ENCODE peak calls at places on chromosomes 11 and 22, in eight cellular contexts. One of them, this sample, is unnamed.

GRCh38 chr11:36265793-36266628 is 23.2 kb downstream of the COMMD9 start:
- DNase-seq in SK-N-SH: peak
- DNase-seq in endothelial cell of umbilical vein: peak
- DNase-seq in H1: peak
- DNase-seq in HepG2: peak
- DNase-seq in HCT116: peak
- DNase-seq in GM12878: no peak
- DNase-seq in K562: peak
- DNase-seq in this sample: no peak

GRCh38 chr11:72624496-72625201 is 49.6 kb downstream of the PDE2A start:
- DNase-seq in SK-N-SH: no peak
- DNase-seq in HCT116: no peak
- DNase-seq in H1: no peak
- DNase-seq in K562: no peak
- DNase-seq in GM12878: no peak
- DNase-seq in HepG2: no peak
- DNase-seq in endothelial cell of umbilical vein: peak
- DNase-seq in this sample: no peak

GRCh38 chr11:71333473-71333872 is 81.1 kb upstream of the SHANK2 start:
- DNase-seq in SK-N-SH: no peak
- DNase-seq in K562: no peak
- DNase-seq in GM12878: no peak
- DNase-seq in HepG2: no peak
- DNase-seq in H1: no peak
- DNase-seq in endothelial cell of umbilical vein: no peak
- DNase-seq in HCT116: no peak
- DNase-seq in this sample: no peak

GRCh38 chr11:74723511-74723910 is 7.7 kb downstream of the CHRDL2 start:
- DNase-seq in HepG2: no peak
- DNase-seq in K562: no peak
- DNase-seq in H1: no peak
- DNase-seq in endothelial cell of umbilical vein: no peak
- DNase-seq in HCT116: no peak
- DNase-seq in GM12878: no peak
- DNase-seq in SK-N-SH: no peak
- DNase-seq in this sample: no peak

GRCh38 chr11:75384438-75385080 is 14.8 kb upstream of the RPS3 start:
- DNase-seq in K562: peak
- DNase-seq in H1: peak
- DNase-seq in endothelial cell of umbilical vein: peak
- DNase-seq in HepG2: peak
- DNase-seq in GM12878: no peak
- DNase-seq in SK-N-SH: peak
- DNase-seq in HCT116: peak
- DNase-seq in this sample: no peak

GRCh38 chr11:45537617-45538016 is 127.8 kb downstream of the CHST1 start:
- DNase-seq in HCT116: no peak
- DNase-seq in GM12878: no peak
- DNase-seq in H1: no peak
- DNase-seq in endothelial cell of umbilical vein: no peak
- DNase-seq in HepG2: no peak
- DNase-seq in SK-N-SH: no peak
- DNase-seq in K562: no peak
- DNase-seq in this sample: no peak

GRCh38 chr22:25407859-25408229 is 156.6 kb upstream of the GRK3 start:
- DNase-seq in H1: no peak
- DNase-seq in SK-N-SH: no peak
- DNase-seq in K562: no peak
- DNase-seq in HCT116: no peak
- DNase-seq in endothelial cell of umbilical vein: no peak
- DNase-seq in GM12878: no peak
- DNase-seq in HepG2: no peak
- DNase-seq in this sample: no peak

GRCh38 chr22:50545522-50546325 is at the start of gene KLHDC7B:
- DNase-seq in SK-N-SH: peak
- DNase-seq in GM12878: no peak
- DNase-seq in HCT116: no peak
- DNase-seq in H1: no peak
- DNase-seq in endothelial cell of umbilical vein: no peak
- DNase-seq in K562: no peak
- DNase-seq in HepG2: no peak
- DNase-seq in this sample: no peak

GRCh38 chr11:131615611-131616010 is 245.2 kb downstream of the NTM start:
- DNase-seq in endothelial cell of umbilical vein: no peak
- DNase-seq in HCT116: no peak
- DNase-seq in GM12878: no peak
- DNase-seq in K562: no peak
- DNase-seq in SK-N-SH: no peak
- DNase-seq in HepG2: no peak
- DNase-seq in H1: no peak
- DNase-seq in this sample: no peak

GRCh38 chr11:78295991-78296930 is 107.5 kb downstream of the USP35 start:
- DNase-seq in GM12878: no peak
- DNase-seq in endothelial cell of umbilical vein: no peak
- DNase-seq in K562: no peak
- DNase-seq in SK-N-SH: no peak
- DNase-seq in HepG2: no peak
- DNase-seq in HCT116: no peak
- DNase-seq in H1: no peak
- DNase-seq in this sample: no peak

GRCh38 chr11:104609766-104610165 is 288.5 kb downstream of the CASP12 start:
- DNase-seq in endothelial cell of umbilical vein: no peak
- DNase-seq in HCT116: no peak
- DNase-seq in K562: no peak
- DNase-seq in HepG2: no peak
- DNase-seq in H1: no peak
- DNase-seq in GM12878: no peak
- DNase-seq in SK-N-SH: no peak
- DNase-seq in this sample: no peak

GRCh38 chr11:65487467-65488272 is 11.2 kb upstream of the MALAT1 start:
- DNase-seq in GM12878: no peak
- DNase-seq in K562: peak
- DNase-seq in SK-N-SH: peak
- DNase-seq in H1: peak
- DNase-seq in HCT116: peak
- DNase-seq in endothelial cell of umbilical vein: peak
- DNase-seq in HepG2: peak
- DNase-seq in this sample: peak

GRCh38 chr11:121416909-121417567 is 35.1 kb upstream of the SORL1 start:
- DNase-seq in HCT116: no peak
- DNase-seq in HepG2: no peak
- DNase-seq in endothelial cell of umbilical vein: peak
- DNase-seq in GM12878: peak
- DNase-seq in K562: no peak
- DNase-seq in H1: no peak
- DNase-seq in SK-N-SH: no peak
- DNase-seq in this sample: no peak

GRCh38 chr11:65692367-65692766 is 19.7 kb upstream of the KAT5 start:
- DNase-seq in endothelial cell of umbilical vein: no peak
- DNase-seq in K562: peak
- DNase-seq in GM12878: no peak
- DNase-seq in HCT116: no peak
- DNase-seq in H1: no peak
- DNase-seq in HepG2: no peak
- DNase-seq in SK-N-SH: no peak
- DNase-seq in this sample: no peak

GRCh38 chr22:27990879-27991278 is 71.8 kb upstream of the PITPNB start:
- DNase-seq in K562: peak
- DNase-seq in SK-N-SH: peak
- DNase-seq in GM12878: no peak
- DNase-seq in endothelial cell of umbilical vein: peak
- DNase-seq in HepG2: peak
- DNase-seq in HCT116: peak
- DNase-seq in H1: peak
- DNase-seq in this sample: no peak

GRCh38 chr11:62458212-62459002 is 39.6 kb downstream of the SCGB1A1 start:
- DNase-seq in H1: no peak
- DNase-seq in HepG2: peak
- DNase-seq in HCT116: no peak
- DNase-seq in K562: peak
- DNase-seq in SK-N-SH: no peak
- DNase-seq in endothelial cell of umbilical vein: no peak
- DNase-seq in GM12878: no peak
- DNase-seq in this sample: no peak

GRCh38 chr11:118845369-118845768 is 38.3 kb upstream of the CXCR5 start:
- DNase-seq in K562: peak
- DNase-seq in HepG2: no peak
- DNase-seq in SK-N-SH: no peak
- DNase-seq in H1: no peak
- DNase-seq in HCT116: no peak
- DNase-seq in GM12878: no peak
- DNase-seq in endothelial cell of umbilical vein: peak
- DNase-seq in this sample: no peak

GRCh38 chr11:31947051-31947450 is 135.9 kb upstream of the PAX6 start:
- DNase-seq in SK-N-SH: no peak
- DNase-seq in GM12878: no peak
- DNase-seq in K562: no peak
- DNase-seq in HCT116: no peak
- DNase-seq in HepG2: no peak
- DNase-seq in H1: no peak
- DNase-seq in endothelial cell of umbilical vein: no peak
- DNase-seq in this sample: no peak

GRCh38 chr11:70278994-70279393 is 8.5 kb downstream of the PPFIA1 start:
- DNase-seq in endothelial cell of umbilical vein: no peak
- DNase-seq in H1: no peak
- DNase-seq in HepG2: no peak
- DNase-seq in GM12878: no peak
- DNase-seq in HCT116: no peak
- DNase-seq in K562: no peak
- DNase-seq in SK-N-SH: no peak
- DNase-seq in this sample: no peak

GRCh38 chr11:695606-696381 is at the start of gene TMEM80:
- DNase-seq in K562: peak
- DNase-seq in SK-N-SH: peak
- DNase-seq in endothelial cell of umbilical vein: peak
- DNase-seq in H1: peak
- DNase-seq in GM12878: peak
- DNase-seq in HepG2: peak
- DNase-seq in HCT116: peak
- DNase-seq in this sample: peak

GRCh38 chr11:697811-698311 is 2.2 kb downstream of the TMEM80 start:
- DNase-seq in H1: no peak
- DNase-seq in SK-N-SH: no peak
- DNase-seq in GM12878: no peak
- DNase-seq in K562: no peak
- DNase-seq in HepG2: no peak
- DNase-seq in endothelial cell of umbilical vein: no peak
- DNase-seq in HCT116: no peak
- DNase-seq in this sample: no peak

GRCh38 chr11:695332-695605 is 247 bp upstream of the DEAF1 start:
- DNase-seq in K562: no peak
- DNase-seq in GM12878: no peak
- DNase-seq in SK-N-SH: no peak
- DNase-seq in H1: no peak
- DNase-seq in HepG2: no peak
- DNase-seq in endothelial cell of umbilical vein: no peak
- DNase-seq in HCT116: no peak
- DNase-seq in this sample: no peak

GRCh38 chr11:698493-699115 is 3.0 kb downstream of the TMEM80 start:
- DNase-seq in K562: no peak
- DNase-seq in HCT116: no peak
- DNase-seq in SK-N-SH: no peak
- DNase-seq in GM12878: no peak
- DNase-seq in HepG2: no peak
- DNase-seq in endothelial cell of umbilical vein: no peak
- DNase-seq in H1: no peak
- DNase-seq in this sample: no peak

GRCh38 chr11:697028-697491 is 1.4 kb downstream of the TMEM80 start:
- DNase-seq in HepG2: no peak
- DNase-seq in endothelial cell of umbilical vein: no peak
- DNase-seq in GM12878: peak
- DNase-seq in H1: no peak
- DNase-seq in K562: no peak
- DNase-seq in HCT116: no peak
- DNase-seq in SK-N-SH: no peak
- DNase-seq in this sample: no peak
- H3K9ac ChIP-seq in HepG2: no peak
- H3K9ac ChIP-seq in endothelial cell of umbilical vein: no peak
- H3K9ac ChIP-seq in GM12878: peak
- H3K9ac ChIP-seq in H1: no peak
- H3K9ac ChIP-seq in K562: peak
- H3K9ac ChIP-seq in HCT116: no peak
- H3K9ac ChIP-seq in SK-N-SH: peak
- H3K9ac ChIP-seq in this sample: peak

GRCh38 chr11:116813170-116813569 is 9.9 kb downstream of the APOA4 start:
- DNase-seq in HCT116: no peak
- DNase-seq in K562: no peak
- DNase-seq in SK-N-SH: no peak
- DNase-seq in HepG2: no peak
- DNase-seq in GM12878: no peak
- DNase-seq in H1: no peak
- DNase-seq in endothelial cell of umbilical vein: no peak
- DNase-seq in this sample: no peak
- H3K27ac ChIP-seq in HCT116: no peak
- H3K27ac ChIP-seq in K562: no peak
- H3K27ac ChIP-seq in SK-N-SH: no peak
- H3K27ac ChIP-seq in HepG2: peak
- H3K27ac ChIP-seq in GM12878: no peak
- H3K27ac ChIP-seq in H1: no peak
- H3K27ac ChIP-seq in endothelial cell of umbilical vein: no peak
- H3K27ac ChIP-seq in this sample: no peak

GRCh38 chr22:32920032-32920628 is 118.6 kb downstream of the TIMP3 start:
- DNase-seq in H1: no peak
- DNase-seq in K562: no peak
- DNase-seq in HCT116: no peak
- DNase-seq in GM12878: no peak
- DNase-seq in HepG2: no peak
- DNase-seq in endothelial cell of umbilical vein: no peak
- DNase-seq in SK-N-SH: peak
- DNase-seq in this sample: no peak
- TF ChIP-seq POLR2AphosphoS5 in H1: no peak
- TF ChIP-seq POLR2AphosphoS5 in K562: no peak
- TF ChIP-seq POLR2AphosphoS5 in HCT116: no peak
- TF ChIP-seq POLR2AphosphoS5 in GM12878: no peak
- TF ChIP-seq POLR2AphosphoS5 in HepG2: no peak
- TF ChIP-seq POLR2AphosphoS5 in endothelial cell of umbilical vein: no peak
- TF ChIP-seq POLR2AphosphoS5 in SK-N-SH: no peak
- TF ChIP-seq POLR2AphosphoS5 in this sample: no peak

GRCh38 chr11:107857550-107858216 is 904 bp downstream of the SLC35F2 start:
- DNase-seq in K562: no peak
- DNase-seq in GM12878: no peak
- DNase-seq in HCT116: no peak
- DNase-seq in SK-N-SH: no peak
- DNase-seq in H1: peak
- DNase-seq in endothelial cell of umbilical vein: peak
- DNase-seq in HepG2: no peak
- DNase-seq in this sample: no peak

GRCh38 chr11:107858217-107859070 is at the start of gene SLC35F2:
- DNase-seq in GM12878: peak
- DNase-seq in H1: peak
- DNase-seq in HepG2: peak
- DNase-seq in SK-N-SH: peak
- DNase-seq in K562: peak
- DNase-seq in HCT116: peak
- DNase-seq in endothelial cell of umbilical vein: peak
- DNase-seq in this sample: no peak

GRCh38 chr11:107859459-107860239 is 1.1 kb upstream of the SLC35F2 start:
- DNase-seq in SK-N-SH: peak
- DNase-seq in K562: peak
- DNase-seq in HCT116: peak
- DNase-seq in HepG2: no peak
- DNase-seq in endothelial cell of umbilical vein: peak
- DNase-seq in H1: peak
- DNase-seq in GM12878: peak
- DNase-seq in this sample: no peak

GRCh38 chr11:107856180-107856980 is 2.2 kb downstream of the SLC35F2 start:
- DNase-seq in HCT116: peak
- DNase-seq in H1: no peak
- DNase-seq in GM12878: no peak
- DNase-seq in SK-N-SH: no peak
- DNase-seq in endothelial cell of umbilical vein: no peak
- DNase-seq in K562: no peak
- DNase-seq in HepG2: no peak
- DNase-seq in this sample: no peak

GRCh38 chr11:107856981-107857517 is 1.5 kb downstream of the SLC35F2 start:
- DNase-seq in K562: no peak
- DNase-seq in GM12878: no peak
- DNase-seq in SK-N-SH: no peak
- DNase-seq in endothelial cell of umbilical vein: no peak
- DNase-seq in HepG2: no peak
- DNase-seq in H1: no peak
- DNase-seq in HCT116: peak
- DNase-seq in this sample: no peak
- H3K9ac ChIP-seq in K562: peak
- H3K9ac ChIP-seq in GM12878: peak
- H3K9ac ChIP-seq in SK-N-SH: no peak
- H3K9ac ChIP-seq in endothelial cell of umbilical vein: no peak
- H3K9ac ChIP-seq in HepG2: no peak
- H3K9ac ChIP-seq in H1: no peak
- H3K9ac ChIP-seq in HCT116: peak
- H3K9ac ChIP-seq in this sample: peak